ENCODE peak calls at places on chromosomes 3 and 15, in eight cellular contexts. One of them, this sample, is unnamed. For H3K27me3, the result is how much of the 10 kb centered on the place peaks cover.

GRCh38 chr3:17207979-17208378 is 323.2 kb downstream of the PLCL2 start:
- DNase-seq in psoas muscle: no peak
- DNase-seq in PC-3: no peak
- DNase-seq in Peyer's patch: no peak
- DNase-seq in transverse colon: no peak
- DNase-seq in Panc1: no peak
- DNase-seq in K562: no peak
- DNase-seq in spleen: no peak
- DNase-seq in this sample: no peak

GRCh38 chr3:9398715-9399708 is 1.6 kb downstream of the SETD5 start:
- DNase-seq in Peyer's patch: no peak
- DNase-seq in PC-3: peak
- DNase-seq in transverse colon: no peak
- DNase-seq in Panc1: no peak
- DNase-seq in spleen: no peak
- DNase-seq in K562: no peak
- DNase-seq in psoas muscle: no peak
- DNase-seq in this sample: no peak

GRCh38 chr3:197942956-197943556 is 6.9 kb upstream of the RPL35A start:
- DNase-seq in Panc1: no peak
- DNase-seq in spleen: no peak
- DNase-seq in PC-3: peak
- DNase-seq in transverse colon: no peak
- DNase-seq in Peyer's patch: no peak
- DNase-seq in psoas muscle: no peak
- DNase-seq in K562: peak
- DNase-seq in this sample: no peak

GRCh38 chr3:136929984-136930671 is 27.7 kb upstream of the IL20RB start:
- DNase-seq in psoas muscle: peak
- DNase-seq in K562: no peak
- DNase-seq in Panc1: no peak
- DNase-seq in PC-3: no peak
- DNase-seq in transverse colon: peak
- DNase-seq in spleen: no peak
- DNase-seq in Peyer's patch: peak
- DNase-seq in this sample: no peak

GRCh38 chr3:10702961-10703740 is 112.9 kb upstream of the SLC6A11 start:
- DNase-seq in Peyer's patch: no peak
- DNase-seq in PC-3: peak
- DNase-seq in transverse colon: no peak
- DNase-seq in Panc1: no peak
- DNase-seq in K562: peak
- DNase-seq in psoas muscle: no peak
- DNase-seq in spleen: no peak
- DNase-seq in this sample: no peak

GRCh38 chr3:140509534-140509933 is 168.3 kb upstream of the TRIM42 start:
- DNase-seq in Peyer's patch: no peak
- DNase-seq in spleen: no peak
- DNase-seq in PC-3: no peak
- DNase-seq in transverse colon: no peak
- DNase-seq in Panc1: no peak
- DNase-seq in K562: no peak
- DNase-seq in psoas muscle: no peak
- DNase-seq in this sample: no peak

GRCh38 chr3:73100734-73101550 is 39.5 kb downstream of the EBLN2 start:
- DNase-seq in PC-3: peak
- DNase-seq in K562: peak
- DNase-seq in Peyer's patch: peak
- DNase-seq in psoas muscle: peak
- DNase-seq in transverse colon: peak
- DNase-seq in Panc1: peak
- DNase-seq in spleen: peak
- DNase-seq in this sample: peak

GRCh38 chr15:47505712-47506542 is 211.4 kb upstream of the SEMA6D start:
- DNase-seq in Peyer's patch: no peak
- DNase-seq in transverse colon: no peak
- DNase-seq in Panc1: no peak
- DNase-seq in psoas muscle: no peak
- DNase-seq in spleen: no peak
- DNase-seq in PC-3: no peak
- DNase-seq in K562: no peak
- DNase-seq in this sample: no peak

GRCh38 chr3:4852780-4853748 is 126.2 kb upstream of the BHLHE40 start:
- DNase-seq in spleen: no peak
- DNase-seq in K562: no peak
- DNase-seq in psoas muscle: no peak
- DNase-seq in transverse colon: no peak
- DNase-seq in Peyer's patch: no peak
- DNase-seq in PC-3: peak
- DNase-seq in Panc1: no peak
- DNase-seq in this sample: no peak

GRCh38 chr3:130533247-130533646 is 16.3 kb downstream of the COL6A6 start:
- DNase-seq in Panc1: no peak
- DNase-seq in spleen: no peak
- DNase-seq in transverse colon: no peak
- DNase-seq in K562: no peak
- DNase-seq in PC-3: no peak
- DNase-seq in Peyer's patch: no peak
- DNase-seq in psoas muscle: no peak
- DNase-seq in this sample: no peak

GRCh38 chr3:186165331-186165730 is 56.4 kb upstream of the ETV5 start:
- DNase-seq in Panc1: no peak
- DNase-seq in spleen: no peak
- DNase-seq in transverse colon: no peak
- DNase-seq in PC-3: no peak
- DNase-seq in K562: no peak
- DNase-seq in Peyer's patch: no peak
- DNase-seq in psoas muscle: no peak
- DNase-seq in this sample: no peak

GRCh38 chr15:57570340-57570739 is 21.4 kb upstream of the MYZAP start:
- DNase-seq in Peyer's patch: no peak
- DNase-seq in K562: no peak
- DNase-seq in spleen: no peak
- DNase-seq in PC-3: no peak
- DNase-seq in Panc1: no peak
- DNase-seq in transverse colon: no peak
- DNase-seq in psoas muscle: no peak
- DNase-seq in this sample: no peak

GRCh38 chr3:24123596-24123995 is 178.5 kb downstream of the NR1D2 start:
- DNase-seq in Peyer's patch: no peak
- DNase-seq in transverse colon: no peak
- DNase-seq in PC-3: peak
- DNase-seq in spleen: no peak
- DNase-seq in Panc1: no peak
- DNase-seq in K562: no peak
- DNase-seq in psoas muscle: no peak
- DNase-seq in this sample: no peak

GRCh38 chr15:69478259-69478687 is 25.7 kb downstream of the RPLP1 start:
- DNase-seq in Panc1: no peak
- DNase-seq in K562: peak
- DNase-seq in Peyer's patch: peak
- DNase-seq in PC-3: peak
- DNase-seq in psoas muscle: peak
- DNase-seq in transverse colon: peak
- DNase-seq in spleen: peak
- DNase-seq in this sample: no peak

GRCh38 chr3:41131224-41131623 is 68.1 kb upstream of the CTNNB1 start:
- DNase-seq in transverse colon: no peak
- DNase-seq in Panc1: no peak
- DNase-seq in spleen: no peak
- DNase-seq in Peyer's patch: no peak
- DNase-seq in K562: no peak
- DNase-seq in PC-3: peak
- DNase-seq in psoas muscle: no peak
- DNase-seq in this sample: no peak

GRCh38 chr3:187210555-187211327 is 13.5 kb downstream of the RTP1 start:
- DNase-seq in transverse colon: no peak
- DNase-seq in Peyer's patch: no peak
- DNase-seq in K562: peak
- DNase-seq in psoas muscle: no peak
- DNase-seq in Panc1: no peak
- DNase-seq in spleen: no peak
- DNase-seq in PC-3: no peak
- DNase-seq in this sample: no peak

GRCh38 chr3:154972951-154973350 is 107.2 kb upstream of the MME start:
- DNase-seq in PC-3: no peak
- DNase-seq in transverse colon: no peak
- DNase-seq in spleen: no peak
- DNase-seq in K562: no peak
- DNase-seq in Panc1: no peak
- DNase-seq in Peyer's patch: no peak
- DNase-seq in psoas muscle: no peak
- DNase-seq in this sample: no peak

GRCh38 chr3:96779810-96780209 is 34.6 kb upstream of the EPHA6 start:
- DNase-seq in transverse colon: no peak
- DNase-seq in Peyer's patch: no peak
- DNase-seq in Panc1: no peak
- DNase-seq in psoas muscle: no peak
- DNase-seq in spleen: no peak
- DNase-seq in PC-3: no peak
- DNase-seq in K562: no peak
- DNase-seq in this sample: no peak

GRCh38 chr3:128496019-128496601 is 3.1 kb upstream of the GATA2 start:
- DNase-seq in PC-3: no peak
- DNase-seq in Peyer's patch: peak
- DNase-seq in Panc1: no peak
- DNase-seq in spleen: peak
- DNase-seq in transverse colon: no peak
- DNase-seq in K562: no peak
- DNase-seq in psoas muscle: no peak
- DNase-seq in this sample: no peak
- H3K27me3 ChIP-seq in PC-3: under half
- H3K27me3 ChIP-seq in Peyer's patch: under half
- H3K27me3 ChIP-seq in Panc1: under half
- H3K27me3 ChIP-seq in spleen: half or more
- H3K27me3 ChIP-seq in transverse colon: half or more
- H3K27me3 ChIP-seq in K562: under half
- H3K27me3 ChIP-seq in psoas muscle: under half
- H3K27me3 ChIP-seq in this sample: under half

GRCh38 chr3:58332575-58333179 is at the start of gene PXK:
- DNase-seq in Peyer's patch: peak
- DNase-seq in PC-3: peak
- DNase-seq in transverse colon: peak
- DNase-seq in Panc1: no peak
- DNase-seq in spleen: peak
- DNase-seq in psoas muscle: peak
- DNase-seq in K562: peak
- DNase-seq in this sample: peak

GRCh38 chr3:58331593-58332152 is 1.0 kb upstream of the PXK start:
- DNase-seq in Peyer's patch: peak
- DNase-seq in PC-3: no peak
- DNase-seq in psoas muscle: no peak
- DNase-seq in K562: no peak
- DNase-seq in transverse colon: no peak
- DNase-seq in spleen: no peak
- DNase-seq in Panc1: no peak
- DNase-seq in this sample: no peak

GRCh38 chr3:58333206-58334012 is 717 bp downstream of the PXK start:
- DNase-seq in transverse colon: peak
- DNase-seq in spleen: peak
- DNase-seq in K562: no peak
- DNase-seq in psoas muscle: no peak
- DNase-seq in Panc1: no peak
- DNase-seq in Peyer's patch: peak
- DNase-seq in PC-3: peak
- DNase-seq in this sample: peak

GRCh38 chr3:58335432-58335947 is 2.8 kb downstream of the PXK start:
- DNase-seq in spleen: no peak
- DNase-seq in Panc1: no peak
- DNase-seq in Peyer's patch: peak
- DNase-seq in transverse colon: no peak
- DNase-seq in K562: no peak
- DNase-seq in psoas muscle: no peak
- DNase-seq in PC-3: no peak
- DNase-seq in this sample: no peak

DNA sequence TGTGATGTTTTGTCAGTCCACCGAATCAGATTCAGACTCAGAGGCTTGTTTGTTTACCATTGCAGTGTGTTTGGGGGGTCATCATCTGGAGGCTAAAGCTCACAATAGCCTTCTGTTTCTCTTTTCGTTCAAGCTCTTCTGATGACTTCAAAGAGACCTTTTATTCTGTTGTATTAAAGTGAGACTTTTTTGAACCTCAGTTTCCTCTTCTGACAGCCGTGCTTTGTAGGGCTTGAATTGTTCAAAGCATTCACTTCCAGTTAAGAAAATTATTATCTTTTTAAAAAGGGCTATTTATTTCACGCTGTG is 1.3 kb downstream of the PXK start:
- DNase-seq in Panc1: no peak
- DNase-seq in psoas muscle: no peak
- DNase-seq in transverse colon: no peak
- DNase-seq in Peyer's patch: peak
- DNase-seq in K562: no peak
- DNase-seq in PC-3: no peak
- DNase-seq in spleen: no peak
- DNase-seq in this sample: no peak
- H3K4me3 ChIP-seq in Panc1: peak
- H3K4me3 ChIP-seq in psoas muscle: peak
- H3K4me3 ChIP-seq in transverse colon: peak
- H3K4me3 ChIP-seq in Peyer's patch: peak
- H3K4me3 ChIP-seq in K562: peak
- H3K4me3 ChIP-seq in PC-3: peak
- H3K4me3 ChIP-seq in spleen: peak
- H3K4me3 ChIP-seq in this sample: peak

GRCh38 chr15:74211656-74212055 is 9.1 kb upstream of the STRA6 start:
- DNase-seq in Panc1: no peak
- DNase-seq in psoas muscle: no peak
- DNase-seq in PC-3: no peak
- DNase-seq in spleen: no peak
- DNase-seq in transverse colon: no peak
- DNase-seq in Peyer's patch: no peak
- DNase-seq in K562: no peak
- DNase-seq in this sample: no peak
- H3K27me3 ChIP-seq in Panc1: under half
- H3K27me3 ChIP-seq in psoas muscle: under half
- H3K27me3 ChIP-seq in PC-3: under half
- H3K27me3 ChIP-seq in spleen: under half
- H3K27me3 ChIP-seq in transverse colon: under half
- H3K27me3 ChIP-seq in Peyer's patch: under half
- H3K27me3 ChIP-seq in K562: under half
- H3K27me3 ChIP-seq in this sample: under half

GRCh38 chr3:64825404-64825803 is 137.6 kb upstream of the ADAMTS9 start:
- DNase-seq in PC-3: no peak
- DNase-seq in Peyer's patch: no peak
- DNase-seq in psoas muscle: no peak
- DNase-seq in Panc1: no peak
- DNase-seq in K562: no peak
- DNase-seq in spleen: no peak
- DNase-seq in transverse colon: no peak
- DNase-seq in this sample: no peak
- H3K4me3 ChIP-seq in PC-3: no peak
- H3K4me3 ChIP-seq in Peyer's patch: no peak
- H3K4me3 ChIP-seq in psoas muscle: no peak
- H3K4me3 ChIP-seq in Panc1: no peak
- H3K4me3 ChIP-seq in K562: no peak
- H3K4me3 ChIP-seq in spleen: no peak
- H3K4me3 ChIP-seq in transverse colon: no peak
- H3K4me3 ChIP-seq in this sample: no peak

DNA sequence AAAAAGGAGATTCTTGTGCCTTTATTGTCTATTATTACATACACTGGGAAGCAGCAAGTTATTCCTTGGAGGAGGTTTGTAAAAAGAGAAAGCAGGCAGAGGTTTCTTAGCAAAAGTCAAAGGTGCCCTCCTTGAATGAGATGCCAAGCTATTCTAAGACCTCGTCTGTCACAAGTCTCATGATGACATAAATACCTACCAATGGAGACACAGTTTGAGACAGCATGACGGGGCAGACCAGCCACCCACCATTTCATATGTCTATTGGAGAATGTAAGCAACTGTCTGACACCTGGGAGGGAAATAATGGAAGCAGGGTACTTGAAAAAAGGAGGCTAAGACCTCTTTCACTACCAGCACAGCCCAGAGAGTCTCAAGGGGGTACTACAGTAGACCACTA is 2.2 kb downstream of the RGMA start:
- DNase-seq in transverse colon: no peak
- DNase-seq in psoas muscle: no peak
- DNase-seq in K562: no peak
- DNase-seq in spleen: no peak
- DNase-seq in PC-3: no peak
- DNase-seq in Panc1: no peak
- DNase-seq in Peyer's patch: no peak
- DNase-seq in this sample: no peak
- H3K27me3 ChIP-seq in transverse colon: half or more
- H3K27me3 ChIP-seq in psoas muscle: under half
- H3K27me3 ChIP-seq in K562: under half
- H3K27me3 ChIP-seq in spleen: half or more
- H3K27me3 ChIP-seq in PC-3: half or more
- H3K27me3 ChIP-seq in Panc1: half or more
- H3K27me3 ChIP-seq in Peyer's patch: under half
- H3K27me3 ChIP-seq in this sample: under half

This sample was measured in naive thymus-derived CD4-positive, alpha-beta T cell.